ENCODE peak calls at places on chromosomes 5 and 9, in four cellular contexts. Z is HCT116, A is K562, U is HepG2. C is an unnamed sample.

GRCh38 chr9:127853312-127854168 is 918 bp downstream of the ENG start:
- DNase-seq in U (no peak), A (no peak), Z (no peak), C (no peak)

GRCh38 chr9:124108216-124108615 is 96.6 kb downstream of the LHX2 start:
- DNase-seq in A (no peak), Z (no peak), U (no peak), C (no peak)

GRCh38 chr9:7186175-7186574 is 428.4 kb downstream of the KDM4C start:
- DNase-seq in Z (peak; percentile 12), U (peak; percentile 16), A (peak; percentile 11), C (no peak)

GRCh38 chr9:36074870-36075532 is 38.3 kb downstream of the RECK start:
- DNase-seq in Z (no peak), A (no peak), U (peak; percentile 17), C (no peak)

GRCh38 chr9:88535932-88536324 is 950 bp downstream of the NXNL2 start:
- DNase-seq in Z (no peak), A (no peak), U (no peak), C (no peak)

GRCh38 chr5:43010956-43011355 is 29.2 kb downstream of the ANXA2R start:
- DNase-seq in U (no peak), Z (no peak), A (no peak), C (no peak)

GRCh38 chr9:130140701-130141100 is 31.5 kb upstream of the NCS1 start:
- DNase-seq in A (no peak), U (no peak), Z (no peak), C (no peak)

GRCh38 chr5:17343675-17344074 is 126.2 kb downstream of the BASP1 start:
- DNase-seq in A (no peak), U (no peak), Z (peak; percentile 2), C (peak; percentile 82)

GRCh38 chr5:148913985-148914421 is 87.6 kb downstream of the ADRB2 start:
- DNase-seq in Z (no peak), A (no peak), U (peak; percentile 4), C (no peak)

GRCh38 chr9:72701510-72701909 is 180.1 kb downstream of the TMC1 start:
- DNase-seq in Z (no peak), U (no peak), A (no peak), C (no peak)

GRCh38 chr5:112077180-112077579 is 320.2 kb upstream of the NREP start:
- DNase-seq in Z (no peak), U (no peak), A (no peak), C (no peak)

GRCh38 chr9:133979921-133980863 is 11.9 kb downstream of the VAV2 start:
- DNase-seq in U (no peak), Z (no peak), A (no peak), C (no peak)

GRCh38 chr9:115952667-115953316 is 200.8 kb upstream of the PAPPA start:
- DNase-seq in Z (no peak), A (no peak), U (peak; percentile 13), C (peak; percentile 8)

GRCh38 chr9:105046907-105047651 is 119.1 kb upstream of the ABCA1 start:
- DNase-seq in U (no peak), A (no peak), Z (no peak), C (no peak)

GRCh38 chr9:114558027-114558675 is 29.4 kb upstream of the ATP6V1G1 start:
- DNase-seq in U (peak; percentile 33), A (peak; percentile 23), Z (no peak), C (no peak)

GRCh38 chr5:82396871-82397514 is 118.8 kb upstream of the RPS23 start:
- DNase-seq in U (peak; percentile 92), Z (peak; percentile 54), A (peak; percentile 51), C (peak; percentile 51)

GRCh38 chr5:68777145-68777544 is 316.7 kb upstream of the SLC30A5 start:
- DNase-seq in U (no peak), Z (no peak), A (no peak), C (no peak)

GRCh38 chr5:3429962-3430361 is 165.7 kb upstream of the IRX1 start:
- DNase-seq in U (no peak), Z (no peak), A (no peak), C (no peak)

GRCh38 chr5:77080905-77081304 is 6.2 kb downstream of the ZBED3 start:
- DNase-seq in A (no peak), U (no peak), Z (no peak), C (no peak)

GRCh38 chr9:104968025-104968982 is 40.3 kb upstream of the ABCA1 start:
- DNase-seq in U (peak; percentile 74), A (peak; percentile 83), Z (peak; percentile 54), C (no peak)

GRCh38 chr5:72556351-72557146 is 49.3 kb upstream of the ZNF366 start:
- DNase-seq in Z (no peak), A (no peak), U (peak; percentile 43), C (no peak)

GRCh38 chr5:147530801-147531389 is 21.0 kb upstream of the DPYSL3 start:
- DNase-seq in A (no peak), Z (no peak), U (no peak), C (no peak)

GRCh38 chr5:107553063-107553676 is 117.6 kb downstream of the EFNA5 start:
- DNase-seq in U (no peak), A (no peak), Z (no peak), C (no peak)

GRCh38 chr9:133512253-133513213 is 12.2 kb downstream of the MYMK start:
- DNase-seq in U (no peak), Z (no peak), A (no peak), C (no peak)

GRCh38 chr5:116938488-116938887 is 363.9 kb upstream of the SEMA6A start:
- DNase-seq in A (no peak), U (no peak), Z (no peak), C (no peak)

GRCh38 chr5:59358005-59358404 is 535.5 kb downstream of the PDE4D start:
- DNase-seq in U (no peak), A (no peak), Z (no peak), C (no peak)

GRCh38 chr9:123360161-123361085 is 4.4 kb downstream of the CRB2 start:
- DNase-seq in Z (no peak), U (peak; percentile 90), A (peak; percentile 100), C (no peak)

GRCh38 chr9:88106492-88106891 is 31.8 kb downstream of the SPATA31C2 start:
- DNase-seq in U (no peak), Z (peak; percentile 54), A (no peak), C (no peak)

GRCh38 chr9:116550728-116551436 is 136.2 kb upstream of the TRIM32 start:
- DNase-seq in U (no peak), A (no peak), Z (no peak), C (no peak)

DNA sequence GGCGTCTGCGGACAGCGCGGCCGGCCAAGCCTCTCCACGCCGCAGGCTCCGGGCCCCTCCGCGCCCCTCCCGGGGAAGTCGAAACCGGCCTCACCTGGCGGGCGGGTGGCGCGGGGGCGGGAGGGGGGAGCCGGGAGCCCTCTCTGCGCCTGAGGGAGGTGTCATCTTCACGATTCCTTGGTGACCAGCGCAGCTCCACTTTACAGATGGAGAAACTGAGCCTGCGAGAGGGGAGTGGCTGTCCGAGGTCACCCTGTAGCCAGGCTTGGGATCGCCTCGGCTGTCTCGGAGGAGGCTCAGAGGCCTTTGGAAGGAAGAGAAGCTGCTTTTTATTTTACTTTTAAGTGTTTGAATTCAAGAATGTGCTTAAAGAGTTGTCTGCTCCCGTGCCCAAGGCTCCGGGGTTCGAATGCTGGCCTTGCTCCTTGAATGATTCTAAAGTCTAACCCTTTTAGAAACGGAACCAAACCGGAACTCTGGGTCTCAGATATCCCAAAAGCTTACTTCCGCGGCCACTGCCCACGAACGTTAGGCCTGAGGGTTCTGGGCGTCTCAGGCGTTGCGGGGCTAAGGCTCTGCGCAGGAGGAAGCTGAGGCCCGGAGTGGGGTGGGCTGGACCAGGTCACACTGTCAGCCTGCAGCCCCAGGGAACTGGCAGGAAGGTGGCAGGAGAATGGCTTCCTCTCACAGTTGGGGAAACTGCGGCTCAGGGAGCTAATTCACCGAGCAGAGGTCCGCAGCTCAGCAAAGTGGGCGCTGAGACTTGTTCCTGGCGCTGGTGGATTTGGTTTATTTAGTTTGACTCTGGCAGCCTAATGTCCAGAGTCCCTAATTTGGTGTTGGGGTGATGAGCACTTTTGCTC is 827 bp downstream of the SUSD3 start:
- DNase-seq in Z (no peak), A (peak; percentile 66), U (no peak), C (no peak)
- H3K4me3 ChIP-seq in Z (peak overlapping the region; percentile 64), A (peak overlapping the region; percentile 56), U (peak overlapping the region; percentile 28), C (peak overlapping the region; percentile 41)

DNA sequence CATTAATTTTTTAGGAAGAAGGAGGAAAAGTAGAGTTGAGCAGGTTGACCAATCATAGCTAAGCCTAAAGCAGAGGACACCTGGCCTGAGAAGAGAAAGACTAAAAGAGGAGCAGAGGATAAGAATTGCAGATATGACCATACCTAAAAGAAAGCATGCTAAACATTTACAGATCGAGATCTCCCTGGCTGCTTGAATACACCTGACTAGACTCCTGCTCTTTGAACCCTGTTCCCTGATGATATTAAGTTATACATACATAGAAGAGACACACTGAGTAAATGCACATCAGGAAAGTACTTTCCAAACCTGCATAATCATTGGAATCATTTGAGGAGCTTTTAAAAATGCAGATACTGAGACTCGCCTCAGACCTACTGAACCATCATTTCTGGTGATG is 232.3 kb upstream of the ELL2 start:
- DNase-seq in A (no peak), Z (no peak), U (peak; percentile 41), C (no peak)
- TF ChIP-seq TCF7L2 in A (no peak), Z (no peak), U (no peak), C (no peak)

GRCh38 chr5:143231426-143231825 is 172.1 kb downstream of the NR3C1 start:
- DNase-seq in Z (no peak), U (no peak), A (no peak), C (no peak)

GRCh38 chr5:143233020-143233419 is 170.5 kb downstream of the NR3C1 start:
- DNase-seq in Z (no peak), A (no peak), U (no peak), C (no peak)

GRCh38 chr5:143231973-143232812 is 171.3 kb downstream of the NR3C1 start:
- DNase-seq in U (no peak), A (no peak), Z (no peak), C (no peak)

GRCh38 chr5:143235423-143235822 is 168.1 kb downstream of the NR3C1 start:
- DNase-seq in Z (peak; percentile 19), U (no peak), A (no peak), C (no peak)

DNA sequence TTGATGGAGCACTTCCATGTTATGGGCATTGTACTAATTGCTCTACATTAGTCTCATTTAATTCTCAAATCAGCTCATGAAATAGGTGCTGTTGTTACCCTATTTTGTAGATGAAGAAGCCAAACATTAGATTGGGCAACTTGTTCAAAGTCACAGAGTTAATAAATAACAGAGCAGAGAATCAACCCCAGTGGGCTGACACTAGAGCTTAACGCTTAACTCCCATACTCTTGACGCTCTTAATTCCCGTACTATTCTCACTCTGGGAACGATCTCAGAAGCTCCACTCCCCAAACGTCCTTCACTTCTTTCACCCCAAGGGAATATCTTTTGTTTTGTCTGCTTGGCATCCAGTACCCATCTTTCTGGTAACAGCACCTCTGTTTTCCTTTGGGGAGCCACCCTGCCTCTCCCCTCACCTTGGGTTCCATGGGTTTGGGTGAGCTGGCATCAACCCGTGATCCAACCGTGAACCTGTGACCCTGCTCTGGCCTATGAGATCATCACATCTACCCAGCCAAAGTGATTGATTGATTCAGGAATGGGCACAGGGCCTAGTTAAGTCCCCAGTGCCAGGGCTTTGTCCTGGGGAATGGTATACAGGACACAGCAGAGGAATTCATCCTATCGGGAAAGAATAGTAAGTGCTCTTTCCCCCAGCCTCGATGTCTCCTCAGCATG is 169.2 kb downstream of the NR3C1 start:
- DNase-seq in A (no peak), Z (no peak), U (peak; percentile 72), C (no peak)
- H3K4me3 ChIP-seq in A (no peak overlapping the region), Z (no peak overlapping the region), U (no peak overlapping the region), C (no peak overlapping the region)

DNA sequence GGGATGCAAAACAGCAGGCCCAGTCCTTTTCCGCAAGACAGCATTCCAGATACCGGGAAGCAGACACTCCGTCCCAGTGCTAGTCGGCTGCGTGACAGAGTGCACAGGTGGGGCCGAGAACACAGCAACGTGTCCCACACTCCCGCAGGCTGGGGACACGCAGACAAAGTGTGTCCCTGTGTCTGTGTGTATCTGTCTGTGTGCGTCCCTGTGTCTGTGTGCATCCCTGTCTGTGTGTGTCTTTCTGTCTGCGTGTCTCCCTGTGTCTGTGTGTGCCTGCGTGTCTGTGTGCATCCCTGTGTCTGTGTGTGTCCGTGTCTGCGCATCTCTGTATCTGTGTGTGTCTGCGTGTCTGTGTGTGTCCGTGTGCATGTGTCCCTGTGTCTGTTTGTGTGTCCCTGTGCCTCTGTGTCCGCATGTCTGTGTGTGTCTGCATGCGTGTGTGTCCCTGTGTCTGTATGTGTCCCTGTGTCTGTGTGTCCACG is 137.0 kb downstream of the MRPL36 start:
- DNase-seq in Z (no peak), A (no peak), U (no peak), C (no peak)
- TF ChIP-seq TCF7L2 in Z (no peak), A (no peak), U (no peak), C (no peak)

C was measured in Panc1.